ENCODE peak calls at places on chromosomes 6 and 20, in seven cellular contexts. F is cardiac fibroblast, H is H9, X is activated B cell treated with CpG ODN at 0.5 μM for 24 hours, N is left ventricle myocardium inferior, G is HFFc6, U is BE2C. A is an unnamed sample.

GRCh38 chr6:111992851-111993250 is 61.1 kb upstream of the CCN6 start:
- DNase-seq in F (no peak), H (no peak), X (no peak), N (no peak), G (no peak), U (no peak), A (no peak)

GRCh38 chr20:32247957-32248497 is 29.4 kb upstream of the KIF3B start:
- DNase-seq in F (no peak), H (no peak), X (no peak), N (no peak), G (no peak), U (no peak), A (no peak)

GRCh38 chr20:31670371-31671228 is 32.9 kb downstream of the COX4I2 start:
- DNase-seq in F (no peak), H (no peak), X (no peak), N (peak; percentile 78), G (no peak), U (peak; percentile 54), A (no peak)

GRCh38 chr6:42698217-42698616 is 24.2 kb downstream of the PRPH2 start:
- DNase-seq in F (no peak), H (peak; percentile 37), X (no peak), N (no peak), G (no peak), U (no peak), A (no peak)

GRCh38 chr20:44231193-44231592 is 15.9 kb upstream of the GDAP1L1 start:
- DNase-seq in F (no peak), H (no peak), X (no peak), N (no peak), G (no peak), U (no peak), A (no peak)

GRCh38 chr20:48716086-48716485 is 111.7 kb downstream of the PREX1 start:
- DNase-seq in F (no peak), H (no peak), X (no peak), N (no peak), G (no peak), U (no peak), A (no peak)

GRCh38 chr6:6920984-6921313 is 186.8 kb upstream of the RREB1 start:
- DNase-seq in F (no peak), H (no peak), X (no peak), N (no peak), G (no peak), U (no peak), A (no peak)

GRCh38 chr6:7148100-7148822 is 40.5 kb downstream of the RREB1 start:
- DNase-seq in F (no peak), H (no peak), X (no peak), N (no peak), G (peak; percentile 71), U (no peak), A (no peak)

GRCh38 chr6:74969591-74970267 is 236.1 kb downstream of the COL12A1 start:
- DNase-seq in F (no peak), H (no peak), X (no peak), N (no peak), G (no peak), U (no peak), A (no peak)

GRCh38 chr6:108689279-108690161 is 128.8 kb downstream of the FOXO3 start:
- DNase-seq in F (peak; percentile 99), H (no peak), X (no peak), N (peak; percentile 88), G (peak; percentile 78), U (no peak), A (no peak)

GRCh38 chr6:1200706-1201105 is 111.2 kb upstream of the FOXQ1 start:
- DNase-seq in F (peak; percentile 4), H (no peak), X (no peak), N (no peak), G (peak; percentile 97), U (no peak), A (no peak)

GRCh38 chr6:166222631-166223030 is 55.0 kb upstream of the TBXT start:
- DNase-seq in F (no peak), H (no peak), X (no peak), N (no peak), G (no peak), U (no peak), A (no peak)

GRCh38 chr6:145540741-145541140 is 194.6 kb downstream of the EPM2A start:
- DNase-seq in F (no peak), H (no peak), X (no peak), N (no peak), G (no peak), U (no peak), A (no peak)

GRCh38 chr20:36506253-36506652 is 35.1 kb upstream of the MYL9 start:
- DNase-seq in F (no peak), H (no peak), X (no peak), N (no peak), G (peak; percentile 10), U (no peak), A (no peak)
- TF ChIP-seq CTCF in F (peak; percentile 51), H (peak; percentile 58), X (no peak), N (peak; percentile 39), G (peak; percentile 65), U (peak; percentile 71), A (no peak)

GRCh38 chr20:7161690-7162089 is 394.2 kb downstream of the BMP2 start:
- DNase-seq in F (peak; percentile 27), H (no peak), X (no peak), N (no peak), G (no peak), U (no peak), A (peak; percentile 7)
- TF ChIP-seq CTCF in F (peak; percentile 40), H (peak; percentile 71), X (no peak), N (peak; percentile 62), G (no peak), U (no peak), A (peak; percentile 46)

GRCh38 chr6:30742316-30743098 is at the start of gene FLOT1:
- DNase-seq in F (peak; percentile 99), H (peak; percentile 98), X (peak; percentile 89), N (peak; percentile 99), G (peak; percentile 95), U (peak; percentile 95), A (peak; percentile 84)
- TF ChIP-seq CTCF in F (no peak), H (no peak), X (no peak), N (no peak), G (no peak), U (no peak), A (no peak)

GRCh38 chr20:4949833-4950178 is 51.5 kb downstream of the SLC23A2 start:
- DNase-seq in F (peak; percentile 66), H (no peak), X (no peak), N (no peak), G (no peak), U (peak; percentile 31), A (peak; percentile 16)
- TF ChIP-seq CTCF in F (peak; percentile 52), H (peak; percentile 63), X (no peak), N (peak; percentile 62), G (no peak), U (peak; percentile 74), A (peak; percentile 41)

GRCh38 chr6:130364224-130364780 is 1.5 kb upstream of the TMEM200A start:
- DNase-seq in F (no peak), H (no peak), X (no peak), N (no peak), G (no peak), U (no peak), A (no peak)

GRCh38 chr6:130365166-130366010 is 429 bp upstream of the TMEM200A start:
- DNase-seq in F (peak; percentile 68), H (peak; percentile 83), X (peak; percentile 50), N (peak; percentile 22), G (peak; percentile 39), U (peak; percentile 70), A (peak; percentile 91)

GRCh38 chr6:130367767-130368166 is 1.9 kb downstream of the TMEM200A start:
- DNase-seq in F (no peak), H (no peak), X (no peak), N (no peak), G (no peak), U (no peak), A (no peak)

GRCh38 chr6:130369821-130370220 is 4.0 kb downstream of the TMEM200A start:
- DNase-seq in F (no peak), H (no peak), X (no peak), N (no peak), G (no peak), U (no peak), A (no peak)

GRCh38 chr6:130366011-130366963 is at the start of gene TMEM200A:
- DNase-seq in F (peak; percentile 60), H (peak; percentile 63), X (no peak), N (no peak), G (peak; percentile 36), U (peak; percentile 14), A (peak; percentile 65)
- TF ChIP-seq CTCF in F (peak; percentile 10), H (peak; percentile 46), X (no peak), N (no peak), G (peak; percentile 9), U (no peak), A (no peak)

DNA sequence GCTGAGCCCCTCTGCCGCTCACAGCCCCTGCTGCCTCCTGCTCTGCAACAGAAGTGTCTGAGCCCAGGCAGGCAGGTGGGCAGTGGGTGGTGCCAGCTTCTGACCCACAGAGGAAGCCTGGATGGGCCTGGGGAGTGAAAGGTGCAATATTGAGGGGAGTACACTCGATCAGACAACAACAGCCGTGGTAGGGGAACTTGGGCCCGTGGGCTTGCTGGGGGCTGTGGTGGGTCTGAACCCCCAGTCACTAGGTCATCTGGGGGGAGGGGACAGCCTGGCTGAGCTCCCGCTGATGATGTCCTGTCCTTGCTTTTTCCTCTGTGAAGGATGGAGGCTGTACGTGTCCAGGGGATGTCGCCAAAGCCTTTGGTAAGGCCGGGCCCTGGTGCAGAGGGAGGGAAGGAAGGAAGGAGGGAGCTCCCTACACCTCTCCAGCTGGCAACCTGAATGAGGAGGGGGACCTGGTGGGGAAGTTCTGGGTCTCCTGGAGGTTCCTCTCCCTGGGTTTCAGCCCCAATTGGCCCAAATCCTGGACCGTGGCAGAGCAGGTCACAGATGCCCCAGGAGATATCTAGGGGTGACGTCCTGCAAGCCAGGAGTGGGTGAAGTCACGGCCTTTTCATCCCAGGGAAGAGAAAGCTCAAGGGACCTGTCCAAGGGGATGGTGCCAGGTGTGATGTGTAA is 47.2 kb downstream of the GMPR start:
- DNase-seq in F (no peak), H (no peak), X (no peak), N (no peak), G (no peak), U (no peak), A (no peak)
- TF ChIP-seq CTCF in F (no peak), H (no peak), X (no peak), N (no peak), G (no peak), U (no peak), A (no peak)